ENCODE peak calls at places on chromosomes 1 and 21, in four cellular contexts. N is WTC11, X is K562, R is HepG2. H is an unnamed sample.

GRCh38 chr1:216464489-216464888 is 41.2 kb upstream of the USH2A start:
- DNase-seq in X (no peak), R (peak; percentile 23), N (no peak), H (no peak)

GRCh38 chr1:198937231-198938031 is 298.6 kb downstream of the PTPRC start:
- DNase-seq in X (no peak), N (no peak), R (peak; percentile 70), H (peak; percentile 91)

GRCh38 chr21:44957047-44957831 is 17.4 kb downstream of the SLX9 start:
- DNase-seq in R (no peak), N (no peak), X (no peak), H (no peak)

GRCh38 chr21:16205527-16205926 is 475.7 kb downstream of the USP25 start:
- DNase-seq in X (no peak), N (no peak), R (no peak), H (no peak)

GRCh38 chr1:63795455-63795854 is 21.6 kb downstream of the ROR1 start:
- DNase-seq in R (no peak), N (no peak), X (no peak), H (no peak)

GRCh38 chr1:231218078-231218477 is 22.9 kb upstream of the GNPAT start:
- DNase-seq in X (no peak), N (no peak), R (no peak), H (no peak)

GRCh38 chr1:60388092-60388987 is 314.8 kb upstream of the C1orf87 start:
- DNase-seq in R (no peak), X (no peak), N (no peak), H (no peak)

GRCh38 chr1:220892997-220893700 is 13.9 kb downstream of the HLX start:
- DNase-seq in X (no peak), N (peak; percentile 46), R (no peak), H (no peak)

GRCh38 chr1:60974524-60974923 is 107.8 kb upstream of the NFIA start:
- DNase-seq in X (no peak), R (no peak), N (no peak), H (no peak)

GRCh38 chr1:80155371-80155770 is 1148.8 kb upstream of the ADGRL4 start:
- DNase-seq in N (no peak), R (no peak), X (no peak), H (no peak)

GRCh38 chr1:100362821-100363466 is 10.6 kb downstream of the CDC14A start:
- DNase-seq in R (no peak), N (peak; percentile 52), X (peak; percentile 99), H (no peak)

GRCh38 chr1:31483012-31483946 is 70.3 kb downstream of the SERINC2 start:
- DNase-seq in N (no peak), R (no peak), X (peak; percentile 61), H (peak; percentile 58)

GRCh38 chr1:231930257-231930947 is 303.8 kb downstream of the DISC1 start:
- DNase-seq in R (no peak), X (no peak), N (no peak), H (no peak)

GRCh38 chr1:8787218-8787617 is 30.2 kb downstream of the RERE start:
- DNase-seq in R (no peak), X (no peak), N (no peak), H (no peak)

GRCh38 chr1:179029293-179029692 is 3.6 kb downstream of the FAM20B start:
- DNase-seq in N (no peak), R (peak; percentile 49), X (peak; percentile 76), H (no peak)

GRCh38 chr21:34126269-34126668 is 52.9 kb downstream of the MRPS6 start:
- DNase-seq in R (no peak), X (no peak), N (no peak), H (no peak)

GRCh38 chr1:218377143-218377660 is 32.1 kb downstream of the TGFB2 start:
- DNase-seq in R (peak; percentile 77), X (peak; percentile 20), N (no peak), H (no peak)

GRCh38 chr1:42055061-42055460 is 98.1 kb upstream of the GUCA2B start:
- DNase-seq in R (no peak), N (no peak), X (no peak), H (no peak)

GRCh38 chr1:197675475-197676324 is 99.6 kb downstream of the DENND1B start:
- DNase-seq in N (no peak), R (no peak), X (peak; percentile 61), H (no peak)

GRCh38 chr1:245431706-245432105 is 276.9 kb downstream of the KIF26B start:
- DNase-seq in N (no peak), R (no peak), X (no peak), H (no peak)

GRCh38 chr21:14863745-14864210 is 201.0 kb downstream of the NRIP1 start:
- DNase-seq in R (peak; percentile 82), N (no peak), X (peak; percentile 50), H (no peak)

GRCh38 chr1:53172751-53173498 is 23.7 kb upstream of the CPT2 start:
- DNase-seq in N (no peak), X (peak; percentile 33), R (peak; percentile 45), H (no peak)

GRCh38 chr1:227764019-227764391 is 28.8 kb downstream of the SNAP47 start:
- DNase-seq in R (no peak), N (no peak), X (no peak), H (no peak)

GRCh38 chr1:172167801-172168596 is 252.5 kb upstream of the C1orf105 start:
- DNase-seq in R (no peak), N (no peak), X (no peak), H (no peak)

GRCh38 chr21:43935711-43936110 is 70.7 kb downstream of the AGPAT3 start:
- DNase-seq in X (no peak), N (no peak), R (no peak), H (no peak)

GRCh38 chr1:20753589-20753988 is 21.1 kb upstream of the SH2D5 start:
- DNase-seq in X (no peak), R (no peak), N (no peak), H (no peak)

GRCh38 chr1:209040351-209040750 is 543.2 kb upstream of the CAMK1G start:
- DNase-seq in X (no peak), N (no peak), R (no peak), H (no peak)

GRCh38 chr1:160637065-160637464 is 9.8 kb downstream of the SLAMF1 start:
- DNase-seq in N (no peak), X (no peak), R (no peak), H (no peak)

GRCh38 chr1:69315823-69316222 is 251.9 kb upstream of the LRRC7 start:
- DNase-seq in X (no peak), R (no peak), N (no peak), H (no peak)

GRCh38 chr1:94690033-94690712 is 130.0 kb upstream of the SLC44A3 start:
- DNase-seq in R (no peak), X (no peak), N (no peak), H (no peak)

GRCh38 chr1:161506336-161507223 is 1.3 kb downstream of the FCGR2A start:
- DNase-seq in N (no peak), X (peak; percentile 85), R (peak; percentile 41), H (no peak)

GRCh38 chr1:160748877-160749269 is 9.8 kb downstream of the SLAMF7 start:
- DNase-seq in X (no peak), N (no peak), R (no peak), H (no peak)

GRCh38 chr21:39109163-39109530 is 74.1 kb downstream of the PSMG1 start:
- DNase-seq in X (no peak), R (no peak), N (no peak), H (no peak)

GRCh38 chr1:229296541-229296941 is 25.6 kb downstream of the RAB4A start:
- DNase-seq in R (no peak), X (no peak), N (no peak), H (no peak)

GRCh38 chr21:46191686-46192575 is 7.7 kb upstream of the SPATC1L start:
- DNase-seq in N (no peak), R (no peak), X (no peak), H (no peak)
- TF ChIP-seq TCF7 in N (no peak), R (no peak), X (no peak), H (no peak)

GRCh38 chr1:235683653-235684052 is 34.1 kb upstream of the GNG4 start:
- DNase-seq in R (no peak), N (no peak), X (no peak), H (no peak)
- TF ChIP-seq TCF7 in R (no peak), N (no peak), X (no peak), H (no peak)

DNA sequence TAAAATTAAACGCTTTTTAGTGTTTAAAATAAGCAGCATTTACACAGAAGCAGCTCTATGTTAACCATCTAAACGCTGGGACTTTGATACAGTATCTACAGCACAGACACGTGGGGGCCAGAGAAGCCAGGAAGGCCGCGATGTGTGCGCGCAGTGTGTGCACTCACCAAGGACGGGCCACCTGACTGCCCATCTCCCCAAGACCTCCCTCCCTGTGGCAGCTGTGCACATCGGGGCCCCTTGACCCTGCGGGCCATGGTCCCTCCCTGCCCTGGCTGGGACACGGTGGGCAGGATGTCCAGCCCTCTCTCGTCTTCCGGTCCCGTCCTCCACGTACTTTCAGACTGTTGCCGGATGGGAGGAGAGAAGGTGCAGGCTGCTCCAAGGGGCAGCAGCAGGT is 4.2 kb downstream of the TAS1R3 start:
- DNase-seq in X (no peak), R (no peak), N (no peak), H (no peak)
- TF ChIP-seq TCF7 in X (no peak), R (no peak), N (no peak), H (no peak)

GRCh38 chr1:18681423-18681835 is 50.8 kb downstream of the PAX7 start:
- DNase-seq in N (no peak), R (peak; percentile 53), X (peak; percentile 61), H (no peak)
- TF ChIP-seq TCF7 in N (no peak), R (no peak), X (no peak), H (no peak)

H was measured in GM12878.